ENCODE peak calls at places on chromosome 7, in five cellular contexts. O is PC-3, E is sigmoid colon, V is stomach, U is HCT116. H is an unnamed sample. For H3K4me1, the result is how much of the 10 kb centered on the place peaks cover.

GRCh38 chr7:28698744-28699291 is 259.3 kb downstream of the TRIL start:
- DNase-seq in U (no peak), O (no peak), V (no peak), E (no peak), H (no peak)

GRCh38 chr7:1331576-1332467 is 99.2 kb downstream of the UNCX start:
- DNase-seq in U (no peak), V (no peak), O (no peak), E (peak), H (no peak)

GRCh38 chr7:22786290-22786932 is 36.2 kb downstream of the TOMM7 start:
- DNase-seq in V (no peak), E (no peak), O (no peak), U (no peak), H (no peak)

GRCh38 chr7:129066290-129067131 is 11.6 kb upstream of the TNPO3 start:
- DNase-seq in E (no peak), V (no peak), O (peak), U (no peak), H (peak)

GRCh38 chr7:130959743-130960207 is 225.8 kb upstream of the KLF14 start:
- DNase-seq in U (peak), O (peak), E (no peak), V (no peak), H (peak)

GRCh38 chr7:732094-732541 is 5.0 kb upstream of the PRKAR1B start:
- DNase-seq in V (peak), E (peak), O (peak), U (peak), H (peak)

GRCh38 chr7:34320926-34321609 is 336.9 kb upstream of the NPSR1 start:
- DNase-seq in U (peak), O (peak), V (peak), E (no peak), H (peak)

GRCh38 chr7:97024209-97025129 is at the start of gene DLX5:
- DNase-seq in V (no peak), O (peak), U (no peak), E (no peak), H (peak)

GRCh38 chr7:96013836-96014235 is 241.5 kb downstream of the DYNC1I1 start:
- DNase-seq in O (no peak), V (no peak), U (no peak), E (no peak), H (no peak)

GRCh38 chr7:100679129-100679926 is 5.8 kb downstream of the GNB2 start:
- DNase-seq in E (peak), U (no peak), O (no peak), V (no peak), H (no peak)

GRCh38 chr7:97693586-97693985 is 38.3 kb upstream of the TAC1 start:
- DNase-seq in E (no peak), U (no peak), O (no peak), V (no peak), H (no peak)

GRCh38 chr7:40204581-40204980 is 69.8 kb downstream of the SUGCT start:
- DNase-seq in O (no peak), E (no peak), V (no peak), U (no peak), H (no peak)

GRCh38 chr7:42475082-42475481 is 238.1 kb upstream of the GLI3 start:
- DNase-seq in E (no peak), O (no peak), V (no peak), U (no peak), H (no peak)

GRCh38 chr7:17719998-17720397 is 220.3 kb downstream of the SNX13 start:
- DNase-seq in U (no peak), V (no peak), O (no peak), E (no peak), H (no peak)

GRCh38 chr7:38858281-38858884 is 50.6 kb downstream of the VPS41 start:
- DNase-seq in V (no peak), E (no peak), O (peak), U (no peak), H (no peak)

GRCh38 chr7:152568972-152569371 is 107.0 kb downstream of the XRCC2 start:
- DNase-seq in O (no peak), V (no peak), U (no peak), E (no peak), H (no peak)

GRCh38 chr7:45082031-45082830 is 6.5 kb downstream of the NACAD start:
- DNase-seq in V (no peak), O (no peak), E (peak), U (no peak), H (no peak)

GRCh38 chr7:121083790-121084251 is 95.3 kb downstream of the CPED1 start:
- DNase-seq in V (no peak), U (no peak), E (no peak), O (peak), H (no peak)

GRCh38 chr7:148261523-148261922 is 329.0 kb upstream of the C7orf33 start:
- DNase-seq in U (no peak), E (no peak), V (no peak), O (no peak), H (no peak)

GRCh38 chr7:15652776-15653290 is 33.6 kb downstream of the MEOX2 start:
- DNase-seq in E (no peak), V (no peak), O (no peak), U (no peak), H (no peak)

GRCh38 chr7:45920543-45921380 is at the start of gene IGFBP3:
- DNase-seq in O (peak), E (no peak), U (no peak), V (no peak), H (peak)

GRCh38 chr7:2175514-2175913 is 57.2 kb downstream of the MAD1L1 start:
- DNase-seq in V (no peak), E (no peak), O (peak), U (no peak), H (no peak)

GRCh38 chr7:112420236-112420945 is 29.9 kb upstream of the IFRD1 start:
- DNase-seq in O (peak), E (no peak), U (no peak), V (no peak), H (no peak)

GRCh38 chr7:45574521-45575500 is 643 bp downstream of the ADCY1 start:
- DNase-seq in U (no peak), V (peak), E (peak), O (peak), H (peak)

GRCh38 chr7:159153511-159153910 is 8.8 kb upstream of the VIPR2 start:
- DNase-seq in O (no peak), V (no peak), E (no peak), U (no peak), H (no peak)

GRCh38 chr7:155254018-155254417 is 43.7 kb upstream of the INSIG1 start:
- DNase-seq in O (no peak), V (peak), E (no peak), U (no peak), H (no peak)

GRCh38 chr7:14197280-14197679 is 207.8 kb upstream of the ETV1 start:
- DNase-seq in O (no peak), E (no peak), V (no peak), U (no peak), H (no peak)

GRCh38 chr7:35624299-35625186 is 70.4 kb downstream of the HERPUD2 start:
- DNase-seq in U (peak), V (peak), O (peak), E (no peak), H (peak)

GRCh38 chr7:39073432-39073831 is 95.7 kb downstream of the POU6F2 start:
- DNase-seq in U (no peak), E (no peak), V (no peak), O (no peak), H (peak)

GRCh38 chr7:40733111-40733510 is 598.3 kb downstream of the SUGCT start:
- DNase-seq in U (no peak), E (no peak), O (no peak), V (no peak), H (no peak)

GRCh38 chr7:46454796-46455195 is 533.7 kb upstream of the IGFBP3 start:
- DNase-seq in U (no peak), O (no peak), V (no peak), E (no peak), H (no peak)

GRCh38 chr7:151025924-151026671 is 1.8 kb upstream of the ATG9B start:
- DNase-seq in E (no peak), U (no peak), O (peak), V (no peak), H (no peak)

GRCh38 chr7:90312745-90313144 is 8.4 kb downstream of the FAM237B start:
- DNase-seq in E (no peak), U (no peak), V (no peak), O (peak), H (no peak)

GRCh38 chr7:103074519-103075336 is at the start of the genes ARMC10 and FBXL13:
- DNase-seq in O (peak), V (peak), E (peak), U (peak), H (peak)

GRCh38 chr7:115548756-115549155 is 481.8 kb downstream of the TFEC start:
- DNase-seq in O (peak), U (no peak), V (no peak), E (no peak), H (no peak)

GRCh38 chr7:593324-594115 is 73.9 kb upstream of the PDGFA start:
- DNase-seq in U (no peak), E (no peak), V (no peak), O (no peak), H (no peak)

GRCh38 chr7:132941433-132941832 is 140.5 kb downstream of the CHCHD3 start:
- DNase-seq in U (no peak), E (no peak), O (no peak), V (no peak), H (no peak)

DNA sequence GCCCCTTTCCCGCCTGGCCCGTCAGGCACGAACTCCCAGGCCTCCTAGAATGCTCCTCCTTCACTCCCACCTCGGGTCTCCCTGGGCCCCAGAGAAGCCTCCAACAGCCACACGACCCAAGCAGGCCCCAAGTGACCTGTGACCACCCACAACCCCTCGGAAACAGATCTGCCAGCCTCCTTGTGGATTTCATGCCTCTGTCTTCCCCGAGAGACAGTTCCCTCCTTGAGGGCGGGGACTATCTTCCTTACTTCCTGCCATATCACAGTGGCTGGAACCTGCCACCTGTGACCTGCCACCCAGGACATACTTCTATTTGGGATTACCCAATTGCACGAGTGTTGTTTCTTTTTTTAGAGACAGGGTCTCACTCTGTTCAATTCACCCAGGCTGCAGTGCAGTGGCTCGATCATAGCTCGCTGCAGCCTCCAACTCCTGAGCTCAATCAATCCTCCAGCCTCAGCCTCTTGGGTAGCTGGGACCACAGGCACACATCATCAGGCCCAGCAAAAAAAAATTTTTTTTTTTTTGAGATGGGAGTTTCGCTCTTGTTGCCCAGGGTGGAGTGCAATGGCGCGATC is 25.9 kb downstream of the TNRC18 start:
- DNase-seq in O (no peak), V (no peak), E (no peak), U (no peak), H (no peak)
- H3K4me3 ChIP-seq in O (no peak), V (no peak), E (no peak), U (peak), H (no peak)

GRCh38 chr7:27187158-27187701 is 2.2 kb upstream of the HOXA11 start:
- DNase-seq in O (peak), V (no peak), E (no peak), U (no peak), H (no peak)

GRCh38 chr7:27187702-27188665 is 3.0 kb upstream of the HOXA11 start:
- DNase-seq in U (no peak), E (peak), O (peak), V (peak), H (peak)

GRCh38 chr7:27185013-27185707 is at the start of gene HOXA11:
- DNase-seq in V (peak), O (peak), U (no peak), E (peak), H (peak)

GRCh38 chr7:27185708-27186449 is 847 bp upstream of the HOXA11 start:
- DNase-seq in O (no peak), E (peak), V (peak), U (no peak), H (peak)

DNA sequence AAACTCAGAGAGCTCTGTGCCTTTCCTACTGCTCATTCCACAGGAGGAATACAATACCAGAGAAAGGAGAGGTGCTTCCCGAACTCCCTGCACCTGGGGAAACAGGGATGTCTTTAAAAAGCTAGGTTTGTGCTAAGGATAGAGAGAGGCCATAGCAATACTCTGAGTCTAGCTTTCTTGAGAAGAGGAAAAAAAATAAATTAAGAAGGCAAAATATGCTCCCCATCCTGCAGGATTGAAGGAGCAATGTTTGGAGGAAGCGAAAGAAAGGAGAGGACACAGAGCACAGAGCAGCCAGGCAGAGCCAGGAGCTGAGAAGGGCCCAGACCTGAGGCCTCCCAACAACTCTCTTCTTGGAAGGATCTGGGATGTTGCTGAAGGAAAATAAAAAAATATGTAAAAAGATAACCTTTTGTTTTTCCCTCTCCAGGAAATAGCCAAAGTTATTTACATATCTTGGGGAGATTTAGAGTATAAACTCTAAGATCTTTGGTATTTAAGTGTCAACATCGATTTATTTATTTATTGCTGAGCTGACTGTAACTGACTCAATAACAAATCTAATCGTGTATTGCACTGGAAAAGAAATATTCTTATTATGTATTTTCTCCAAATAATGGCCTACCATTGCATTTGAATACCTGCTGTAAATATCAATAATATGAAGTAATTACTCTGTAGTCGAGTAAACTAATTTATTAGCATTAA is 1.6 kb upstream of the HOXA11 start:
- DNase-seq in E (peak), V (no peak), O (no peak), U (no peak), H (peak)
- H3K4me1 ChIP-seq in E (under half), V (under half), O (half or more), U (under half), H (under half)

GRCh38 chr7:117270371-117270770 is 52.5 kb downstream of the WNT2 start:
- DNase-seq in O (peak), V (no peak), U (no peak), E (no peak), H (no peak)
- H3K4me3 ChIP-seq in O (peak), V (no peak), U (no peak), E (no peak), H (no peak)

DNA sequence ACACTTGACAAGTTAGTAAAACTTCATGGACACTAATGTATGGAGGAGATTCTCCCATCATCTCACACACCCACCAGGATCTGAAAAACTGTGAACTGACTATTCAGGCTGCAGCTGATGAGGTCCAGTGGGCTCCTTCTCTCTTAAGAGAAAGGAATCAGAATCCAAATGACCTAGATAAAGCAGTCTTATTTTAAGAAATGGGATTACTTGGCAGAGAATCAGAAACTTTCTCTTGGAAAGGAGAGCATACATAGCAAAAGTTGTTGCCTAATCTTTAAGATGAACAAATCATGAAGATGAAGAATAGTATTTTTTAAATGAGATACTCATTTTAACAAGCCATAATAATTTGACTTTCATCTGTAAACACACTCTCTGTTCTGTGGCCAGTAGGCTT is 53.8 kb downstream of the DLD start:
- DNase-seq in U (no peak), O (no peak), V (no peak), E (no peak), H (no peak)
- H3K4me1 ChIP-seq in U (under half), O (under half), V (under half), E (under half), H (under half)

GRCh38 chr7:57868771-57869483 is 418.9 kb downstream of the ZNF716 start:
- DNase-seq in U (no peak), E (no peak), O (peak), V (no peak), H (no peak)
- H3K4me3 ChIP-seq in U (no peak), E (peak), O (peak), V (peak), H (no peak)

GRCh38 chr7:30027915-30028748 is at the start of gene PLEKHA8:
- DNase-seq in E (peak), U (peak), V (peak), O (peak), H (peak)
- H3K4me1 ChIP-seq in E (under half), U (under half), V (under half), O (under half), H (under half)

DNA sequence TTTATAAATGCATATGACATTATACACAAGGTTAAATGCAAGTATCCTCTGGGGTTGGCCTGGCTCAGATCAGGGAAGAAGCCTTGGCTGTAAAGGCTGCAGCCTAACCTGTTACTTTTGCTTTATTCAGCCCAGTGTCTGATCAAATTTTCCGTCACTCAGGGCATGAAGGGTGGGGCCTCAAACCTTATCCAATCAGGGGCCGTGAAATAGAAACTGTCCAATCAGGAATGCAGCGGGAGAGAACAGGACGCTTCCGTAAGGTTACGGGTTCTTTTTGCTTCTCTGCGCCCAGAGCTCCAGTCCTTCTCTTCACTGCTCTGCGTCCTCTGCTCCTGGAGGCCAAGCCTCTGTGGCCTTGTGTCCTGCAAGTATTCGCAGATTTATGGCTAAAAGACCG is at the start of gene ZNF716:
- DNase-seq in O (no peak), V (no peak), U (no peak), E (no peak), H (no peak)
- H3K4me3 ChIP-seq in O (no peak), V (no peak), U (no peak), E (no peak), H (no peak)

DNA sequence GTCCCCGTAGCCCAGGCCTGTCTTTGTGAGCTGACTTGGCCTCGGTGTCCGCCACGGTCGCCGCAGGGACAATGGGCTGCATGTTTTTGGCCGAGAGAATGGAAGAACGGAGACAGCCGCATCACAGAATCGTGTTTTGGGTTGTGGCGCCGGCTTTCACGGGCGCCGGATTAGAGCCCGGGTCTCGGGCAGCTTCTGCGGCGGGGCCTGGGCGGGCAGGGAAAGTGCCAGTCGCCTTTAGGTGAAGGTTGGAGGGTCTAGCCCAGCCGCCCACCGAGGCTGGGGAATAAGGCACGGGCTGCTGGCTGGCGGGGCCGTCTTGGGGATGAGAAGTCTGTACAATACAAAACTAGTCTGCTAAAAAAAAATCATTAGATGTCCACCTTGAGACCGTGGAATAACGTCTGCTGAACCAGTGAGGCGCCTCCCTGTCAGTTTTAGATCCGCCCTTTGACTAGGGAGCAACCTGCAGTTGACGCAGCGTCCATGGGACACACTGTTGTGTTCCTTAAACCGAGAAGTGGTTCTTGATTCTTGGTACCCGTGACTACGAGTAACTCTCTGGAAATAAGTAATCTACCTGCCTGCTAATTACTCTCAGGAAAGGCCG is 577 bp downstream of the DNAJB9 start:
- DNase-seq in O (peak), U (peak), E (peak), V (peak), H (peak)
- H3K4me1 ChIP-seq in O (under half), U (under half), E (under half), V (under half), H (under half)

GRCh38 chr7:37342665-37343471 is 105.8 kb downstream of the ELMO1 start:
- DNase-seq in O (no peak), E (no peak), U (no peak), V (peak), H (no peak)
- H3K4me3 ChIP-seq in O (no peak), E (no peak), U (no peak), V (peak), H (no peak)

GRCh38 chr7:70698219-70698832 is 433.6 kb upstream of the GALNT17 start:
- DNase-seq in O (peak), V (no peak), U (no peak), E (no peak), H (no peak)
- H3K4me1 ChIP-seq in O (under half), V (under half), U (under half), E (under half), H (under half)

H was measured in endodermal cell.